ENCODE peak calls at places on chromosomes 6 and 20, in four cellular contexts. Q is NCI-H2107, J is HepG2, F is hepatocyte. X is an unnamed sample.

GRCh38 chr6:168122521-168122920 is 43.5 kb upstream of the FRMD1 start:
- DNase-seq in F (no peak), J (no peak), Q (no peak), X (no peak)

GRCh38 chr6:41503841-41504525 is 42.2 kb upstream of the FOXP4 start:
- DNase-seq in J (peak; percentile 52), F (peak; percentile 68), Q (no peak), X (peak; percentile 73)

GRCh38 chr6:12962995-12963394 is 246.4 kb downstream of the PHACTR1 start:
- DNase-seq in Q (no peak), J (no peak), F (no peak), X (no peak)

GRCh38 chr6:165664553-165665383 is 1.7 kb upstream of the PDE10A start:
- DNase-seq in F (no peak), Q (no peak), J (no peak), X (no peak)

GRCh38 chr6:142367061-142367460 is 65.3 kb downstream of the ADGRG6 start:
- DNase-seq in Q (no peak), J (no peak), F (no peak), X (no peak)

GRCh38 chr6:35728663-35729348 is 8.0 kb upstream of the ARMC12 start:
- DNase-seq in Q (no peak), F (no peak), J (no peak), X (peak; percentile 78)

GRCh38 chr6:16055852-16056251 is 73.0 kb upstream of the MYLIP start:
- DNase-seq in F (no peak), J (no peak), Q (no peak), X (no peak)

GRCh38 chr20:39946946-39947345 is 742.1 kb downstream of the MAFB start:
- DNase-seq in F (no peak), J (no peak), Q (no peak), X (no peak)

GRCh38 chr6:4281341-4282293 is 146.2 kb upstream of the ECI2 start:
- DNase-seq in F (peak; percentile 78), Q (peak; percentile 59), J (no peak), X (peak; percentile 65)

GRCh38 chr6:104940881-104941693 is 15.8 kb upstream of the LIN28B start:
- DNase-seq in F (peak; percentile 88), Q (no peak), J (peak; percentile 43), X (peak; percentile 29)

GRCh38 chr6:25026723-25027122 is 91.0 kb upstream of the RIPOR2 start:
- DNase-seq in J (no peak), Q (peak; percentile 41), F (no peak), X (no peak)

GRCh38 chr20:19915111-19915798 is 101.9 kb upstream of the NAA20 start:
- DNase-seq in F (no peak), Q (no peak), J (no peak), X (no peak)

GRCh38 chr6:122012576-122012975 is 386.9 kb upstream of the HSF2 start:
- DNase-seq in Q (no peak), F (no peak), J (no peak), X (no peak)

GRCh38 chr6:88477411-88477810 is 311.3 kb upstream of the CNR1 start:
- DNase-seq in F (no peak), Q (no peak), J (no peak), X (no peak)

GRCh38 chr20:16066571-16066970 is 506.7 kb downstream of the KIF16B start:
- DNase-seq in F (peak; percentile 39), J (no peak), Q (no peak), X (no peak)

GRCh38 chr6:98777762-98778161 is 56.6 kb upstream of the POU3F2 start:
- DNase-seq in F (no peak), J (no peak), Q (no peak), X (no peak)

GRCh38 chr6:35718911-35719381 is 17.9 kb upstream of the ARMC12 start:
- DNase-seq in J (no peak), Q (no peak), F (no peak), X (peak; percentile 75)

GRCh38 chr6:34982424-34982852 is 93.4 kb downstream of the ANKS1A start:
- DNase-seq in J (peak; percentile 30), F (peak; percentile 27), Q (no peak), X (no peak)

GRCh38 chr6:158863646-158864045 is 44.5 kb upstream of the EZR start:
- DNase-seq in F (no peak), J (no peak), Q (no peak), X (no peak)